ENCODE peak calls at places on chromosomes 6 and 20, in seven cellular contexts. One of them, this sample, is unnamed.

GRCh38 chr6:16602035-16602434 is 159.2 kb downstream of the ATXN1 start:
- DNase-seq in amniotic stem cell: no peak
- DNase-seq in Kasumi-1: no peak
- DNase-seq in activated CD4-positive, alpha-beta memory T cell treated with anti-CD3 and anti-CD28 coated beads for 36 hours: peak
- DNase-seq in hepatocyte: no peak
- DNase-seq in esophagus squamous epithelium: no peak
- DNase-seq in HT1080: no peak
- DNase-seq in this sample: no peak

GRCh38 chr6:137224890-137225198 is 5.7 kb upstream of the IFNGR1 start:
- DNase-seq in amniotic stem cell: no peak
- DNase-seq in Kasumi-1: peak
- DNase-seq in activated CD4-positive, alpha-beta memory T cell treated with anti-CD3 and anti-CD28 coated beads for 36 hours: no peak
- DNase-seq in hepatocyte: no peak
- DNase-seq in esophagus squamous epithelium: no peak
- DNase-seq in HT1080: no peak
- DNase-seq in this sample: no peak

GRCh38 chr6:127267742-127268588 is 1.3 kb downstream of the RNF146 start:
- DNase-seq in amniotic stem cell: peak
- DNase-seq in Kasumi-1: no peak
- DNase-seq in activated CD4-positive, alpha-beta memory T cell treated with anti-CD3 and anti-CD28 coated beads for 36 hours: no peak
- DNase-seq in hepatocyte: no peak
- DNase-seq in esophagus squamous epithelium: no peak
- DNase-seq in HT1080: no peak
- DNase-seq in this sample: no peak

GRCh38 chr6:30875244-30876038 is 8.9 kb upstream of the DDR1 start:
- DNase-seq in amniotic stem cell: no peak
- DNase-seq in Kasumi-1: no peak
- DNase-seq in activated CD4-positive, alpha-beta memory T cell treated with anti-CD3 and anti-CD28 coated beads for 36 hours: no peak
- DNase-seq in hepatocyte: no peak
- DNase-seq in esophagus squamous epithelium: no peak
- DNase-seq in HT1080: no peak
- DNase-seq in this sample: no peak

GRCh38 chr20:57829805-57830514 is 120.1 kb upstream of the PMEPA1 start:
- DNase-seq in amniotic stem cell: no peak
- DNase-seq in Kasumi-1: no peak
- DNase-seq in activated CD4-positive, alpha-beta memory T cell treated with anti-CD3 and anti-CD28 coated beads for 36 hours: no peak
- DNase-seq in hepatocyte: no peak
- DNase-seq in esophagus squamous epithelium: no peak
- DNase-seq in HT1080: no peak
- DNase-seq in this sample: no peak

GRCh38 chr6:134541001-134541400 is 223.1 kb upstream of the SGK1 start:
- DNase-seq in amniotic stem cell: no peak
- DNase-seq in Kasumi-1: no peak
- DNase-seq in activated CD4-positive, alpha-beta memory T cell treated with anti-CD3 and anti-CD28 coated beads for 36 hours: no peak
- DNase-seq in hepatocyte: no peak
- DNase-seq in esophagus squamous epithelium: no peak
- DNase-seq in HT1080: no peak
- DNase-seq in this sample: no peak

GRCh38 chr6:38604700-38605099 is 35.0 kb downstream of the BTBD9 start:
- DNase-seq in amniotic stem cell: no peak
- DNase-seq in Kasumi-1: no peak
- DNase-seq in activated CD4-positive, alpha-beta memory T cell treated with anti-CD3 and anti-CD28 coated beads for 36 hours: no peak
- DNase-seq in hepatocyte: no peak
- DNase-seq in esophagus squamous epithelium: no peak
- DNase-seq in HT1080: no peak
- DNase-seq in this sample: no peak

GRCh38 chr6:31877651-31878161 is 1.1 kb downstream of the SLC44A4 start:
- DNase-seq in amniotic stem cell: no peak
- DNase-seq in Kasumi-1: no peak
- DNase-seq in activated CD4-positive, alpha-beta memory T cell treated with anti-CD3 and anti-CD28 coated beads for 36 hours: no peak
- DNase-seq in hepatocyte: peak
- DNase-seq in esophagus squamous epithelium: no peak
- DNase-seq in HT1080: no peak
- DNase-seq in this sample: no peak

GRCh38 chr6:13494137-13494536 is 6.7 kb upstream of the GFOD1 start:
- DNase-seq in amniotic stem cell: no peak
- DNase-seq in Kasumi-1: no peak
- DNase-seq in activated CD4-positive, alpha-beta memory T cell treated with anti-CD3 and anti-CD28 coated beads for 36 hours: no peak
- DNase-seq in hepatocyte: no peak
- DNase-seq in esophagus squamous epithelium: no peak
- DNase-seq in HT1080: no peak
- DNase-seq in this sample: no peak

GRCh38 chr6:164628302-164628931 is 681.0 kb downstream of the C6orf118 start:
- DNase-seq in amniotic stem cell: no peak
- DNase-seq in Kasumi-1: no peak
- DNase-seq in activated CD4-positive, alpha-beta memory T cell treated with anti-CD3 and anti-CD28 coated beads for 36 hours: no peak
- DNase-seq in hepatocyte: no peak
- DNase-seq in esophagus squamous epithelium: no peak
- DNase-seq in HT1080: no peak
- DNase-seq in this sample: no peak

GRCh38 chr6:104633125-104633524 is 226.6 kb downstream of the HACE1 start:
- DNase-seq in amniotic stem cell: no peak
- DNase-seq in Kasumi-1: no peak
- DNase-seq in activated CD4-positive, alpha-beta memory T cell treated with anti-CD3 and anti-CD28 coated beads for 36 hours: no peak
- DNase-seq in hepatocyte: no peak
- DNase-seq in esophagus squamous epithelium: no peak
- DNase-seq in HT1080: peak
- DNase-seq in this sample: no peak

GRCh38 chr20:63064310-63064709 is 57.5 kb upstream of the BHLHE23 start:
- DNase-seq in amniotic stem cell: no peak
- DNase-seq in Kasumi-1: no peak
- DNase-seq in activated CD4-positive, alpha-beta memory T cell treated with anti-CD3 and anti-CD28 coated beads for 36 hours: no peak
- DNase-seq in hepatocyte: no peak
- DNase-seq in esophagus squamous epithelium: no peak
- DNase-seq in HT1080: no peak
- DNase-seq in this sample: no peak

GRCh38 chr6:98828991-98829411 is 5.4 kb upstream of the POU3F2 start:
- DNase-seq in amniotic stem cell: no peak
- DNase-seq in Kasumi-1: no peak
- DNase-seq in activated CD4-positive, alpha-beta memory T cell treated with anti-CD3 and anti-CD28 coated beads for 36 hours: no peak
- DNase-seq in hepatocyte: no peak
- DNase-seq in esophagus squamous epithelium: no peak
- DNase-seq in HT1080: no peak
- DNase-seq in this sample: no peak

GRCh38 chr6:27174958-27175357 is 72.5 kb upstream of the PRSS16 start:
- DNase-seq in amniotic stem cell: no peak
- DNase-seq in Kasumi-1: no peak
- DNase-seq in activated CD4-positive, alpha-beta memory T cell treated with anti-CD3 and anti-CD28 coated beads for 36 hours: no peak
- DNase-seq in hepatocyte: no peak
- DNase-seq in esophagus squamous epithelium: no peak
- DNase-seq in HT1080: no peak
- DNase-seq in this sample: no peak

GRCh38 chr6:128569737-128570438 is 49.5 kb upstream of the PTPRK start:
- DNase-seq in amniotic stem cell: peak
- DNase-seq in Kasumi-1: no peak
- DNase-seq in activated CD4-positive, alpha-beta memory T cell treated with anti-CD3 and anti-CD28 coated beads for 36 hours: no peak
- DNase-seq in hepatocyte: peak
- DNase-seq in esophagus squamous epithelium: no peak
- DNase-seq in HT1080: peak
- DNase-seq in this sample: peak

GRCh38 chr20:63061701-63062100 is 54.9 kb upstream of the BHLHE23 start:
- DNase-seq in amniotic stem cell: no peak
- DNase-seq in Kasumi-1: no peak
- DNase-seq in activated CD4-positive, alpha-beta memory T cell treated with anti-CD3 and anti-CD28 coated beads for 36 hours: no peak
- DNase-seq in hepatocyte: no peak
- DNase-seq in esophagus squamous epithelium: no peak
- DNase-seq in HT1080: no peak
- DNase-seq in this sample: no peak

GRCh38 chr20:50481741-50482140 is 28.4 kb upstream of the PTPN1 start:
- DNase-seq in amniotic stem cell: no peak
- DNase-seq in Kasumi-1: no peak
- DNase-seq in activated CD4-positive, alpha-beta memory T cell treated with anti-CD3 and anti-CD28 coated beads for 36 hours: no peak
- DNase-seq in hepatocyte: no peak
- DNase-seq in esophagus squamous epithelium: no peak
- DNase-seq in HT1080: no peak
- DNase-seq in this sample: no peak

GRCh38 chr6:54655162-54655561 is 191.4 kb upstream of the FAM83B start:
- DNase-seq in amniotic stem cell: no peak
- DNase-seq in Kasumi-1: no peak
- DNase-seq in activated CD4-positive, alpha-beta memory T cell treated with anti-CD3 and anti-CD28 coated beads for 36 hours: no peak
- DNase-seq in hepatocyte: no peak
- DNase-seq in esophagus squamous epithelium: no peak
- DNase-seq in HT1080: no peak
- DNase-seq in this sample: no peak

GRCh38 chr6:130643361-130643760 is 183.8 kb upstream of the SMLR1 start:
- DNase-seq in amniotic stem cell: no peak
- DNase-seq in Kasumi-1: no peak
- DNase-seq in activated CD4-positive, alpha-beta memory T cell treated with anti-CD3 and anti-CD28 coated beads for 36 hours: no peak
- DNase-seq in hepatocyte: no peak
- DNase-seq in esophagus squamous epithelium: no peak
- DNase-seq in HT1080: no peak
- DNase-seq in this sample: no peak

GRCh38 chr6:30842754-30843610 is 41.3 kb upstream of the DDR1 start:
- DNase-seq in amniotic stem cell: no peak
- DNase-seq in Kasumi-1: no peak
- DNase-seq in activated CD4-positive, alpha-beta memory T cell treated with anti-CD3 and anti-CD28 coated beads for 36 hours: no peak
- DNase-seq in hepatocyte: peak
- DNase-seq in esophagus squamous epithelium: no peak
- DNase-seq in HT1080: no peak
- DNase-seq in this sample: no peak

GRCh38 chr6:17271628-17272027 is 9.5 kb upstream of the RBM24 start:
- DNase-seq in amniotic stem cell: no peak
- DNase-seq in Kasumi-1: no peak
- DNase-seq in activated CD4-positive, alpha-beta memory T cell treated with anti-CD3 and anti-CD28 coated beads for 36 hours: no peak
- DNase-seq in hepatocyte: no peak
- DNase-seq in esophagus squamous epithelium: no peak
- DNase-seq in HT1080: no peak
- DNase-seq in this sample: no peak

GRCh38 chr6:131844243-131844841 is 36.5 kb downstream of the ENPP1 start:
- DNase-seq in amniotic stem cell: no peak
- DNase-seq in Kasumi-1: no peak
- DNase-seq in activated CD4-positive, alpha-beta memory T cell treated with anti-CD3 and anti-CD28 coated beads for 36 hours: no peak
- DNase-seq in hepatocyte: peak
- DNase-seq in esophagus squamous epithelium: no peak
- DNase-seq in HT1080: no peak
- DNase-seq in this sample: no peak

This sample was measured in fibroblast of the conjunctiva.